ENCODE peak calls at places on chromosomes 6 and 20, in five cellular contexts. L, K, E, B and U are unnamed samples.

GRCh38 chr6:11214438-11214837 is 18.0 kb downstream of the NEDD9 start:
- DNase-seq in L (no peak), K (no peak), E (no peak), B (no peak), U (no peak)

GRCh38 chr6:159400806-159401205 is 231.6 kb downstream of the FNDC1 start:
- DNase-seq in L (no peak), K (no peak), E (no peak), B (no peak), U (no peak)

GRCh38 chr6:47404436-47404835 is 73.2 kb upstream of the CD2AP start:
- DNase-seq in L (no peak), K (no peak), E (no peak), B (no peak), U (no peak)

GRCh38 chr20:58890454-58891075 is 38.0 kb downstream of the GNAS start:
- DNase-seq in L (peak; percentile 85), K (no peak), E (no peak), B (no peak), U (no peak)

GRCh38 chr20:44800398-44801046 is 9.8 kb downstream of the RIMS4 start:
- DNase-seq in L (peak; percentile 25), K (no peak), E (peak; percentile 43), B (no peak), U (no peak)

GRCh38 chr20:10921491-10922010 is 247.8 kb upstream of the JAG1 start:
- DNase-seq in L (no peak), K (no peak), E (no peak), B (no peak), U (no peak)

GRCh38 chr20:63653041-63653973 is at the start of gene STMN3:
- DNase-seq in L (peak; percentile 82), K (no peak), E (peak; percentile 79), B (no peak), U (peak; percentile 74)

GRCh38 chr6:81476881-81477280 is 275.6 kb downstream of the TENT5A start:
- DNase-seq in L (no peak), K (no peak), E (no peak), B (no peak), U (no peak)

GRCh38 chr6:116314878-116315277 is 35.1 kb upstream of the TSPYL1 start:
- DNase-seq in L (no peak), K (no peak), E (no peak), B (peak; percentile 13), U (no peak)

GRCh38 chr20:21498646-21499045 is 15.2 kb downstream of the NKX2-2 start:
- DNase-seq in L (no peak), K (no peak), E (no peak), B (no peak), U (no peak)

GRCh38 chr20:37565134-37565811 is 37.6 kb upstream of the BLCAP start:
- DNase-seq in L (no peak), K (no peak), E (no peak), B (no peak), U (no peak)

GRCh38 chr6:33949877-33950831 is 146.4 kb upstream of the MLN start:
- DNase-seq in L (no peak), K (no peak), E (no peak), B (no peak), U (no peak)

GRCh38 chr6:68094070-68094469 is 541.0 kb upstream of the ADGRB3 start:
- DNase-seq in L (no peak), K (no peak), E (no peak), B (peak; percentile 45), U (no peak)

GRCh38 chr6:91678679-91679078 is 1091.8 kb upstream of the MAP3K7 start:
- DNase-seq in L (no peak), K (no peak), E (no peak), B (no peak), U (no peak)

GRCh38 chr6:105949939-105950582 is 136.1 kb upstream of the PRDM1 start:
- DNase-seq in L (no peak), K (no peak), E (no peak), B (no peak), U (no peak)

GRCh38 chr20:8481636-8482035 is 349.6 kb downstream of the PLCB1 start:
- DNase-seq in L (no peak), K (no peak), E (no peak), B (no peak), U (no peak)

GRCh38 chr6:33770116-33770832 is 18.7 kb downstream of the LEMD2 start:
- DNase-seq in L (no peak), K (no peak), E (no peak), B (no peak), U (no peak)

GRCh38 chr20:1440024-1440423 is 26.6 kb downstream of the NSFL1C start:
- DNase-seq in L (peak; percentile 61), K (peak; percentile 50), E (peak; percentile 36), B (no peak), U (peak; percentile 26)

GRCh38 chr20:52864895-52865590 is 107.1 kb upstream of the TSHZ2 start:
- DNase-seq in L (no peak), K (no peak), E (no peak), B (no peak), U (no peak)

GRCh38 chr6:137495652-137496391 is 1.6 kb upstream of the OLIG3 start:
- DNase-seq in L (no peak), K (no peak), E (no peak), B (no peak), U (no peak)

GRCh38 chr6:42043787-42044475 is 6.4 kb upstream of the TAF8 start:
- DNase-seq in L (peak; percentile 88), K (peak; percentile 66), E (peak; percentile 88), B (peak; percentile 68), U (peak; percentile 62)

GRCh38 chr6:20574355-20574754 is 40.1 kb downstream of the CDKAL1 start:
- DNase-seq in L (no peak), K (no peak), E (no peak), B (no peak), U (no peak)

GRCh38 chr6:20572940-20573339 is 38.7 kb downstream of the CDKAL1 start:
- DNase-seq in L (peak; percentile 51), K (no peak), E (no peak), B (no peak), U (no peak)

GRCh38 chr6:20575125-20575524 is 40.9 kb downstream of the CDKAL1 start:
- DNase-seq in L (peak; percentile 20), K (no peak), E (peak; percentile 69), B (no peak), U (no peak)

GRCh38 chr6:20577280-20577679 is 43.0 kb downstream of the CDKAL1 start:
- DNase-seq in L (no peak), K (no peak), E (no peak), B (no peak), U (no peak)

DNA sequence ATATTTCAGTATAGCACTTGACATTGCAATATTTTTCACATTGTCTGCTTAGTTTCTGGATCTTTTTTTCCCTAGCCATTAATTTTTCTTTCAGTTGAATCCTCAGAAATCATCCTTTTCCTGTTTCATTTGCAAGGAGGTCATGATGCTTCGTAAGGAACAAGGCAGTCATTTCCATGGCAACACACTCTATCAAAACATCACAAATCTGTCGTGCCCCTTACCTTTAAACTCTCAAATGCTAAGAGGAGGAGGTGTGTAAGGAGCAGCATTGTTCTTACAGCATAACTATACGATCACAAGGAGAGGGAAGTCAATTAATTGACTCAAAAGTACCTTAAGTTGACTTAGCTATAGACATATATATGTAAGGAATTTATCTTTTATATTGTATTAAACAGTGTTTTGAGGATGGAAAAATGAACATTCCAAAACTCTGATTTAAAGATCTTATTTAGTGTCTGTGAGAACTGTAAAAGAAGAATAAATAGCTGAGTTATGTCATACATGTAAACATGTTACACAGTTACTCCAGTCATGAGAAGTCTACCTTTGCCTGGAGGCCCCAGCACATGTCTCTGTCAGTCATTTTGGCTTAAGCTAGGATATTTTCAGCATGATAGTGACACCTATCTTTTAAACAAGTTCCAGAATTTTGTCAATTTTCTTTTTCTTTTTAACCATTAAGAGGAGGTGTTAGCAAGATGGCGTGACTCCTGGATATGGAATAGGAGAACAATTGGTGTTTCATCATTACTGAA is 41.6 kb downstream of the CDKAL1 start:
- DNase-seq in L (no peak), K (no peak), E (no peak), B (no peak), U (no peak)
- H3K27ac ChIP-seq in L (no peak overlapping the region), K (no peak overlapping the region), E (no peak overlapping the region), B (no peak overlapping the region), U (no peak overlapping the region)

GRCh38 chr6:32153252-32153834 is 598 bp upstream of the PPT2 start:
- DNase-seq in L (peak; percentile 48), K (no peak), E (peak; percentile 80), B (no peak), U (no peak)
- TF ChIP-seq ZNF274 in L (no peak), K (no peak), E (no peak), B (no peak), U (no peak)

DNA sequence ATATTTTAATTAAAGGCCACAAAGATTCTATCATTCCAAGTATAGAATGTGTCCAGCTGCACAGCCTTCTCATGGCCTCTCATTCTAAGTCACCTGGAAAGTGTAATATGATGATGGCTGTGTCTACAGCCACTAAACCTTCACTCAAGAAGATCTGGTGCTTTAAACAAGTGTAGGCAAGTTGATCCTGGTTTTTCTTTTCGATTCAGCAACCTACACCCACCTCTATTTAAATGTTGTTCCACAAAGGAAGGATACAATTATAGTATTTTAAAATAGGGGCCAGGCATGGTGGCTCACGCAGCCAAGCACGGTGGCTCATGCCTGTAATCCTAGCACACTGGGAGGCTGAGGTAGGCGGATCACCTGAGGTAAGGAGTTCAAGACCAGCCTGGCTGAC is 25.5 kb upstream of the DST start:
- DNase-seq in L (no peak), K (no peak), E (no peak), B (no peak), U (no peak)
- H2AFZ ChIP-seq in L (no peak overlapping the region), K (no peak overlapping the region), E (no peak overlapping the region), B (no peak overlapping the region), U (no peak overlapping the region)

GRCh38 chr6:135876048-135876447 is 24.5 kb downstream of the PDE7B start:
- DNase-seq in L (no peak), K (no peak), E (no peak), B (no peak), U (no peak)

GRCh38 chr6:135877666-135878065 is 26.2 kb downstream of the PDE7B start:
- DNase-seq in L (no peak), K (no peak), E (no peak), B (no peak), U (no peak)

GRCh38 chr6:135884136-135884535 is 32.6 kb downstream of the PDE7B start:
- DNase-seq in L (no peak), K (no peak), E (no peak), B (no peak), U (no peak)

GRCh38 chr6:135883045-135883444 is 31.5 kb downstream of the PDE7B start:
- DNase-seq in L (no peak), K (no peak), E (no peak), B (no peak), U (no peak)

DNA sequence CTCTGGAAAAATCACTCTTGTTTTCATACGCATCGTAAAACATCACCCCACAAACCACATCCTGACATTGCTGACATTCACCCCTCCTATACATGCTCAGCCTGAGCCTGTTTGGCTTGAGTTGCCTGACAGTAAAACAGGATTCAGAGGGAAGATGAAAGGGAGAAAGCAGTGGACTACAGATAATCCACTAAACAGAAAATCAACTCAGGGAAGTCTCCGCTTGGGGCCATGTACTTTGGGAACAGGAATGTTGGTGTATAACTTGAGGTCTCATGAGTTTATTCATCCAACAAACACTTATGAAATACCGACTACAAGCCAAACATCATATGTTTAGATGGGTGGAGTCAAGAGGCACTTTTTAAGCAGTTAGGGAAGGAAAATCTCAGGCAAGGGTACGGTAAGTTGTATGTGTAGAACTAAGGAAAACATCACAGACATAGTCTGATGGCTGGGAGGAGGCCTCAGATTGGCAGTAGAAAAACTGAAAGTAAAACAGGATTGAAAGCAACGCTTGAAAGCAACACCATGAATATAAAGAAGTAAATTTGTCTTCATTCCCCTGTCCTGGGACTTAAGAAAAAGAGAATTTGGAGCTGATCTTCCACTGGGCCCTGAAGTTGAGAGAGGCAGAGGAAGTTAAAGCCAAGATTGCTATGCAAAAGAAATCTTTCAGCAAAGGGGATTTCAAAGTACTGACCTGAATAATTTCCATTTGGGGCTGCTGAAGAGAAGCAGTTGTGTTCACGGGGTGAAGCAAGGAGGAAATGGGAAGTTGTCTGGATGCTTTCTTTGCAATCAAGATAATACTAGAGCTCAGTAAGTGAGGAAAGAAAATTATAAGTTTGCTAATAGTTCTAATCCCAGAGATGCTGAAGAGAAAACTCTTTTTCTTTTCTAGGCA is 28.8 kb downstream of the PDE7B start:
- DNase-seq in L (no peak), K (no peak), E (no peak), B (peak; percentile 61), U (no peak)
- H3K27ac ChIP-seq in L (no peak overlapping the region), K (no peak overlapping the region), E (no peak overlapping the region), B (peak overlapping the region; percentile 80), U (no peak overlapping the region)